ENCODE peak calls at places on chromosome 7, in seven cellular contexts. L is GM12865; Q is activated CD4-positive, alpha-beta T cell treated with anti-CD3 and anti-CD28 coated beads for 24 hours; R is stimulated activated CD8-positive, alpha-beta memory T cell treated with anti-CD3 and anti-CD28 coated beads, Interleukin-15, amount 100 ng/mL, for 24 hours; X is stimulated activated CD4-positive, alpha-beta T cell treated with anti-CD3 and anti-CD28 coated beads, Interleukin-4, amount 100 ng/mL, for 4 hours; M is GM04504; K is HepG2. C is an unnamed sample.
A peak's percentile ranks its signal among the peaks of the same experiment; 100 is the strongest.

GRCh38 chr7:64882341-64883112 is 20.5 kb upstream of the ZNF273 start:
- DNase-seq in L (no peak), Q (no peak), R (no peak), X (peak; percentile 18), M (no peak), K (no peak), C (no peak)

GRCh38 chr7:114363292-114363691 is 51.3 kb upstream of the FOXP2 start:
- DNase-seq in L (no peak), Q (no peak), R (no peak), X (no peak), M (no peak), K (no peak), C (no peak)

GRCh38 chr7:139739863-139740597 is 37.8 kb downstream of the HIPK2 start:
- DNase-seq in L (no peak), Q (no peak), R (no peak), X (no peak), M (no peak), K (no peak), C (no peak)

GRCh38 chr7:6158424-6159096 is 113.9 kb downstream of the CYTH3 start:
- DNase-seq in L (no peak), Q (no peak), R (no peak), X (no peak), M (no peak), K (no peak), C (no peak)

GRCh38 chr7:31991406-31991805 is 78.8 kb downstream of the PDE1C start:
- DNase-seq in L (no peak), Q (no peak), R (no peak), X (no peak), M (no peak), K (no peak), C (no peak)

GRCh38 chr7:6558837-6559236 is 7.6 kb upstream of the GRID2IP start:
- DNase-seq in L (peak; percentile 47), Q (no peak), R (no peak), X (no peak), M (peak; percentile 37), K (peak; percentile 73), C (no peak)

GRCh38 chr7:1850111-1850975 is 180.3 kb downstream of the ELFN1 start:
- DNase-seq in L (no peak), Q (no peak), R (no peak), X (no peak), M (no peak), K (no peak), C (no peak)

GRCh38 chr7:45909576-45909975 is 11.5 kb downstream of the IGFBP3 start:
- DNase-seq in L (no peak), Q (no peak), R (no peak), X (no peak), M (no peak), K (no peak), C (no peak)

GRCh38 chr7:99733448-99733847 is 1.5 kb downstream of the CYP3A7 start:
- DNase-seq in L (peak; percentile 21), Q (no peak), R (no peak), X (no peak), M (no peak), K (peak; percentile 42), C (no peak)

GRCh38 chr7:33500590-33500989 is 371.2 kb downstream of the BBS9 start:
- DNase-seq in L (no peak), Q (no peak), R (no peak), X (no peak), M (peak; percentile 42), K (no peak), C (no peak)

GRCh38 chr7:50588937-50589336 is 23.7 kb upstream of the DDC start:
- DNase-seq in L (no peak), Q (no peak), R (no peak), X (no peak), M (no peak), K (no peak), C (no peak)

GRCh38 chr7:252981-253380 is 37.0 kb upstream of the FOXL3 start:
- DNase-seq in L (no peak), Q (no peak), R (no peak), X (no peak), M (no peak), K (no peak), C (no peak)

GRCh38 chr7:47617131-47617530 is 35.2 kb upstream of the TNS3 start:
- DNase-seq in L (no peak), Q (no peak), R (no peak), X (no peak), M (no peak), K (no peak), C (no peak)

GRCh38 chr7:21898265-21898930 is 47.3 kb downstream of the CDCA7L start:
- DNase-seq in L (peak; percentile 51), Q (no peak), R (no peak), X (peak; percentile 5), M (no peak), K (no peak), C (no peak)

GRCh38 chr7:99767662-99768061 is 16.3 kb downstream of the CYP3A4 start:
- DNase-seq in L (peak; percentile 71), Q (no peak), R (no peak), X (no peak), M (no peak), K (no peak), C (no peak)

GRCh38 chr7:24970676-24971075 is 9.3 kb downstream of the OSBPL3 start:
- DNase-seq in L (no peak), Q (no peak), R (no peak), X (no peak), M (no peak), K (no peak), C (no peak)

GRCh38 chr7:148575640-148576411 is 14.7 kb upstream of the C7orf33 start:
- DNase-seq in L (peak; percentile 72), Q (peak; percentile 57), R (peak; percentile 42), X (peak; percentile 62), M (peak; percentile 24), K (peak; percentile 39), C (peak; percentile 18)

GRCh38 chr7:91892821-91893340 is 12.4 kb upstream of the MTERF1 start:
- DNase-seq in L (no peak), Q (no peak), R (no peak), X (no peak), M (no peak), K (no peak), C (no peak)

GRCh38 chr7:151426486-151426905 is 13.4 kb downstream of the CRYGN start:
- DNase-seq in L (no peak), Q (no peak), R (no peak), X (no peak), M (no peak), K (no peak), C (peak; percentile 51)

GRCh38 chr7:144384555-144385245 is 18.8 kb downstream of the NOBOX start:
- DNase-seq in L (no peak), Q (peak; percentile 37), R (no peak), X (peak; percentile 64), M (no peak), K (no peak), C (peak; percentile 4)

GRCh38 chr7:158097106-158097505 is 490.5 kb downstream of the PTPRN2 start:
- DNase-seq in L (no peak), Q (no peak), R (no peak), X (no peak), M (no peak), K (no peak), C (no peak)

GRCh38 chr7:7921830-7922229 is 46.8 kb upstream of the GLCCI1 start:
- DNase-seq in L (no peak), Q (no peak), R (no peak), X (no peak), M (no peak), K (no peak), C (no peak)

GRCh38 chr7:7183061-7183832 is 903 bp downstream of the C1GALT1 start:
- DNase-seq in L (peak; percentile 76), Q (no peak), R (peak; percentile 20), X (peak; percentile 26), M (no peak), K (no peak), C (no peak)

GRCh38 chr7:23347682-23348180 is 48.6 kb downstream of the MALSU1 start:
- DNase-seq in L (no peak), Q (no peak), R (no peak), X (no peak), M (peak; percentile 80), K (no peak), C (peak; percentile 52)

GRCh38 chr7:30321089-30321991 is 36.9 kb downstream of the ZNRF2 start:
- DNase-seq in L (peak; percentile 44), Q (no peak), R (no peak), X (no peak), M (no peak), K (no peak), C (no peak)

GRCh38 chr7:134826105-134826504 is 46.7 kb downstream of the CALD1 start:
- DNase-seq in L (no peak), Q (no peak), R (no peak), X (no peak), M (no peak), K (no peak), C (no peak)

GRCh38 chr7:147078324-147078723 is 961.7 kb downstream of the CNTNAP2 start:
- DNase-seq in L (no peak), Q (no peak), R (no peak), X (no peak), M (no peak), K (no peak), C (no peak)

GRCh38 chr7:144827581-144828139 is 8.2 kb downstream of the TPK1 start:
- DNase-seq in L (no peak), Q (no peak), R (no peak), X (no peak), M (no peak), K (no peak), C (no peak)

GRCh38 chr7:158024881-158025280 is 562.7 kb downstream of the PTPRN2 start:
- DNase-seq in L (no peak), Q (no peak), R (no peak), X (no peak), M (no peak), K (no peak), C (no peak)

GRCh38 chr7:151757274-151757673 is 119.6 kb downstream of the PRKAG2 start:
- DNase-seq in L (no peak), Q (no peak), R (no peak), X (no peak), M (peak; percentile 24), K (no peak), C (no peak)

GRCh38 chr7:102318482-102318971 is 31.9 kb downstream of the SH2B2 start:
- DNase-seq in L (no peak), Q (no peak), R (no peak), X (no peak), M (no peak), K (no peak), C (no peak)

GRCh38 chr7:43753401-43753800 is 5.1 kb upstream of the BLVRA start:
- DNase-seq in L (no peak), Q (no peak), R (no peak), X (no peak), M (no peak), K (no peak), C (no peak)

GRCh38 chr7:44237696-44238095 is 36.9 kb downstream of the YKT6 start:
- DNase-seq in L (no peak), Q (no peak), R (no peak), X (no peak), M (no peak), K (no peak), C (no peak)

GRCh38 chr7:101442426-101443070 is 79.9 kb downstream of the COL26A1 start:
- DNase-seq in L (no peak), Q (no peak), R (no peak), X (no peak), M (no peak), K (no peak), C (no peak)

GRCh38 chr7:111424768-111425167 is 137.5 kb downstream of the IMMP2L start:
- DNase-seq in L (no peak), Q (no peak), R (no peak), X (no peak), M (peak; percentile 32), K (peak; percentile 54), C (no peak)

GRCh38 chr7:37732253-37732652 is 48.7 kb downstream of the GPR141 start:
- DNase-seq in L (peak; percentile 76), Q (no peak), R (no peak), X (no peak), M (peak; percentile 13), K (peak; percentile 33), C (no peak)

GRCh38 chr7:79615466-79615865 is 162.0 kb upstream of the MAGI2 start:
- DNase-seq in L (no peak), Q (no peak), R (no peak), X (no peak), M (no peak), K (no peak), C (no peak)

GRCh38 chr7:42489299-42489698 is 252.3 kb upstream of the GLI3 start:
- DNase-seq in L (no peak), Q (no peak), R (no peak), X (no peak), M (no peak), K (no peak), C (no peak)

C was measured in amniotic stem cell.